ENCODE peak calls at places on chromosomes 1 and 21, in four cellular contexts. One of them, this sample, is unnamed.

GRCh38 chr1:1990222-1990621 is 13.4 kb downstream of the CFAP74 start:
- DNase-seq in left lung: no peak
- DNase-seq in right atrium auricular region: no peak
- DNase-seq in RWPE1: no peak
- DNase-seq in this sample: no peak

GRCh38 chr1:197915797-197916686 is 1.1 kb upstream of the LHX9 start:
- DNase-seq in right atrium auricular region: no peak
- DNase-seq in left lung: no peak
- DNase-seq in RWPE1: peak
- DNase-seq in this sample: no peak

GRCh38 chr1:197343663-197344273 is 75.7 kb downstream of the CRB1 start:
- DNase-seq in RWPE1: no peak
- DNase-seq in right atrium auricular region: no peak
- DNase-seq in left lung: no peak
- DNase-seq in this sample: no peak

GRCh38 chr1:21586926-21587601 is 77.8 kb downstream of the ALPL start:
- DNase-seq in left lung: peak
- DNase-seq in RWPE1: peak
- DNase-seq in right atrium auricular region: peak
- DNase-seq in this sample: no peak

GRCh38 chr1:183105449-183105848 is 80.6 kb upstream of the LAMC2 start:
- DNase-seq in left lung: no peak
- DNase-seq in RWPE1: no peak
- DNase-seq in right atrium auricular region: no peak
- DNase-seq in this sample: no peak

GRCh38 chr21:43632373-43632905 is 26.8 kb downstream of the HSF2BP start:
- DNase-seq in RWPE1: no peak
- DNase-seq in right atrium auricular region: no peak
- DNase-seq in left lung: no peak
- DNase-seq in this sample: no peak

GRCh38 chr1:51344602-51345299 is 14.4 kb upstream of the TTC39A start:
- DNase-seq in left lung: no peak
- DNase-seq in RWPE1: peak
- DNase-seq in right atrium auricular region: no peak
- DNase-seq in this sample: no peak

GRCh38 chr1:15994590-15995351 is 9.3 kb upstream of the SRARP start:
- DNase-seq in right atrium auricular region: peak
- DNase-seq in left lung: peak
- DNase-seq in RWPE1: peak
- DNase-seq in this sample: no peak

GRCh38 chr1:89519779-89520358 is 4.8 kb upstream of the LRRC8B start:
- DNase-seq in right atrium auricular region: no peak
- DNase-seq in left lung: no peak
- DNase-seq in RWPE1: peak
- DNase-seq in this sample: no peak

GRCh38 chr1:231357831-231358354 is 19.8 kb downstream of the SPRTN start:
- DNase-seq in right atrium auricular region: peak
- DNase-seq in left lung: no peak
- DNase-seq in RWPE1: peak
- DNase-seq in this sample: no peak

GRCh38 chr1:214280386-214281029 is 451 bp upstream of the SMYD2 start:
- DNase-seq in right atrium auricular region: peak
- DNase-seq in left lung: peak
- DNase-seq in RWPE1: peak
- DNase-seq in this sample: no peak

GRCh38 chr1:242890211-242890741 is 364.8 kb downstream of the CEP170 start:
- DNase-seq in RWPE1: no peak
- DNase-seq in right atrium auricular region: no peak
- DNase-seq in left lung: no peak
- DNase-seq in this sample: no peak

GRCh38 chr1:86596891-86597290 is 50.0 kb downstream of the CLCA4 start:
- DNase-seq in RWPE1: no peak
- DNase-seq in right atrium auricular region: no peak
- DNase-seq in left lung: no peak
- DNase-seq in this sample: no peak

GRCh38 chr21:37793660-37794059 is 122.6 kb downstream of the KCNJ6 start:
- DNase-seq in right atrium auricular region: no peak
- DNase-seq in left lung: no peak
- DNase-seq in RWPE1: no peak
- DNase-seq in this sample: no peak

GRCh38 chr1:55893155-55893554 is 678.0 kb upstream of the USP24 start:
- DNase-seq in RWPE1: peak
- DNase-seq in left lung: no peak
- DNase-seq in right atrium auricular region: no peak
- DNase-seq in this sample: peak

GRCh38 chr1:27601771-27602509 is 2.0 kb downstream of the AHDC1 start:
- DNase-seq in right atrium auricular region: no peak
- DNase-seq in RWPE1: peak
- DNase-seq in left lung: no peak
- DNase-seq in this sample: no peak

GRCh38 chr1:182003025-182003725 is 58.3 kb downstream of the ZNF648 start:
- DNase-seq in left lung: no peak
- DNase-seq in RWPE1: no peak
- DNase-seq in right atrium auricular region: no peak
- DNase-seq in this sample: no peak

GRCh38 chr1:61709908-61710289 is 15.0 kb downstream of the TM2D1 start:
- DNase-seq in right atrium auricular region: no peak
- DNase-seq in left lung: no peak
- DNase-seq in RWPE1: no peak
- DNase-seq in this sample: no peak

GRCh38 chr1:21297975-21298374 is 7.7 kb upstream of the ECE1 start:
- DNase-seq in RWPE1: no peak
- DNase-seq in left lung: no peak
- DNase-seq in right atrium auricular region: peak
- DNase-seq in this sample: no peak

GRCh38 chr1:1782399-1783221 is 4.3 kb upstream of the NADK start:
- DNase-seq in right atrium auricular region: peak
- DNase-seq in left lung: peak
- DNase-seq in RWPE1: peak
- DNase-seq in this sample: no peak

GRCh38 chr1:8962812-8963669 is 17.4 kb downstream of the CA6 start:
- DNase-seq in right atrium auricular region: peak
- DNase-seq in left lung: peak
- DNase-seq in RWPE1: peak
- DNase-seq in this sample: no peak

GRCh38 chr1:229194096-229194495 is 76.8 kb upstream of the RAB4A start:
- DNase-seq in left lung: no peak
- DNase-seq in right atrium auricular region: no peak
- DNase-seq in RWPE1: no peak
- DNase-seq in this sample: no peak

DNA sequence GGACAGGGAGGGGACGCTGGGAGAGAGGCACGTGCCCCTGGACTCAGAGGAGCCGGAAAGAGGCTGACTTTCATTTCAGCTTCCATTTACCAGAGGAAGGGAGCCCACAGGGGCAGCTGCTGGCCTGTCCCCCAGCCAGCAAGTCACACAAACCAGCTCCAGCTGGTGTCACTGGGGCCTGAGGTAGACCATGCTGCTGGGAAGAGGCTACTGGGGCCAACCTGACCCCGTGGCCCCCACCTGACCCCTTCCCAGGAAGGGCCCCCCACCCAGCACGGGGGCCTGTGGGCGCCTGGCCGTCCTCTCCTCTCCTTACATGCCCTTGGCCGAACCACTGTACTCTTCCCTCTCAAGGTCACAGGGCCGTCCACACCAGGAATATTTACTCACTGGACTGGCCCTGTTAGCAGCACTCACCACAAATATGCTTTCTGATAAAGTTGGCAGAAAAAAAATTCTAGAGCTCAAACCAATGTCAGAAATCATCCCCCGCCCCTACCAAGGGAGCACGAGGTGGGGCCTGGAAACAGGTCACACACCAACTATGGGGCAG is 110.5 kb downstream of the CASZ1 start:
- DNase-seq in left lung: no peak
- DNase-seq in right atrium auricular region: no peak
- DNase-seq in RWPE1: no peak
- DNase-seq in this sample: no peak
- H3K27ac ChIP-seq in left lung: peak
- H3K27ac ChIP-seq in right atrium auricular region: peak
- H3K27ac ChIP-seq in RWPE1: peak
- H3K27ac ChIP-seq in this sample: no peak

GRCh38 chr1:110385369-110385768 is 5.5 kb downstream of the SLC16A4 start:
- DNase-seq in RWPE1: no peak
- DNase-seq in right atrium auricular region: no peak
- DNase-seq in left lung: no peak
- DNase-seq in this sample: no peak

GRCh38 chr1:110384581-110385321 is 6.1 kb downstream of the SLC16A4 start:
- DNase-seq in right atrium auricular region: no peak
- DNase-seq in left lung: no peak
- DNase-seq in RWPE1: no peak
- DNase-seq in this sample: no peak

GRCh38 chr1:110375490-110375889 is 15.3 kb downstream of the SLC16A4 start:
- DNase-seq in left lung: no peak
- DNase-seq in RWPE1: no peak
- DNase-seq in right atrium auricular region: no peak
- DNase-seq in this sample: no peak

GRCh38 chr1:110383311-110383990 is 7.4 kb downstream of the SLC16A4 start:
- DNase-seq in RWPE1: no peak
- DNase-seq in left lung: no peak
- DNase-seq in right atrium auricular region: no peak
- DNase-seq in this sample: no peak

GRCh38 chr1:110380667-110381283 is 10.1 kb downstream of the SLC16A4 start:
- DNase-seq in left lung: no peak
- DNase-seq in RWPE1: no peak
- DNase-seq in right atrium auricular region: no peak
- DNase-seq in this sample: no peak
- H3K27ac ChIP-seq in left lung: peak
- H3K27ac ChIP-seq in RWPE1: no peak
- H3K27ac ChIP-seq in right atrium auricular region: no peak
- H3K27ac ChIP-seq in this sample: no peak

DNA sequence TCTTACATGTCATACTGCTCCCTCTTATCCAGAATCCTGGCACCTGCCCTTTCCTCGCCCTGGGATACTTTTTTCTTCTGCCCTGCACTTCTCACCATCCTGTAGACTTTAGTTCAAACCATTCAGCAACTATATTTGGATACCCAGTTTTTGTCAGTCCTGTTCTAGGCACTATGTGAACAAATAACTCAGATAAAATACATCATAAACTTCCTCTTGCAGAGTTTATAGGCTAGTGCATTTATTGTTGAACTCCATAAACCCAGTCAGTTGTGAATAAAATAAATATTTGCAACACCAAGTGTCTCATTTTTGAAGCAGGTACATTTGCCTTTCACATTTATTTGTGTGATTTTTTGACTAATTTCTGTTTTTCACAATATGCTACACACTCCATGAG is 4.3 kb downstream of the LYPLAL1 start:
- DNase-seq in left lung: no peak
- DNase-seq in right atrium auricular region: no peak
- DNase-seq in RWPE1: no peak
- DNase-seq in this sample: no peak
- H3K27ac ChIP-seq in left lung: no peak
- H3K27ac ChIP-seq in right atrium auricular region: no peak
- H3K27ac ChIP-seq in RWPE1: no peak
- H3K27ac ChIP-seq in this sample: peak

DNA sequence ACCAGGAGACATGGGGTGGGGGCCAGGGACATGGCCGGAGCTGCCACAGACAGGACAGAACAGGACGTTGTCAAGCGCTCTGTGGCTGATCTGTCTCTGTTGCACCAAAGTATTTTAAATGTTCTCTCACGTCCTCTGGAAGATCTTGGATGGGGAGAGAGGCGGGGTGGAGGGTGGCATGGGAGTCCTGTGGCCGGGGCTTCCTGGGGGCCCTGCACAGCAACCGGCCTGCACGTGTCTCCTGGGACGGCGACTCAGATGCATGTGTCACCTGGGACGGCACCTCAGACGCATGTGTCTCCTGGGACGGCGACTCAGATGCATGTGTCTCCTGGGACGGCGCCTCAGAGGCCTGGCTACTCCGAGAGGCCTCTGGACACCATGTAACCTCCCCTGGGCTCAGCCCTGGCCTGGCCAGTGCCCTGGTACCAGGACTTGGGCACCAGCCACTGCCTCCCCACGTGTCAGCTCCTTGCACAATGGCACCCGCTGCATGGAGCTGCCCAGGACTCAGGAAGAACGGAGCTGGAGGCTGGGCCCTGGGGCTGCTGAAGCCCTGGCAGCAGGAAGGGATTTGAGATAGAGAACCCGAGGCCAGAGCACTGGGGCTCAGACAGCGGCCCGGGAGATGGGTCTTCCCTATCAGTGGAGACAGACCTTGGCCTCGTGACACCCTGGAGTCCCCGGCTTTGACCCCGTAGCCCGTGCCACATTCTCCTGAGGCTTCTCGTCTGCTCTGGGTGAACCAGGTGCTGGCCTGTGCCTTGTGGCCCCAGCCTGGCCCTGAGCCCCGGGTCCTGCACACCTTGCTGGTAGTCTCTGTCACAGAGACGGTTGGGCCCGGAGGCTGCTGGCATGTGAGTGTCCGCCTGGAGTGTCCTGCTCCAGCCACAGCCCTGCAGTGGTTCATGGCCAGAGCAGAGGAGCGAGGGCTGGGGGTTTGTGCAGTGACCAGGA is 14.7 kb upstream of the SLC19A1 start:
- DNase-seq in right atrium auricular region: no peak
- DNase-seq in left lung: peak
- DNase-seq in RWPE1: no peak
- DNase-seq in this sample: no peak
- H3K27ac ChIP-seq in right atrium auricular region: no peak
- H3K27ac ChIP-seq in left lung: no peak
- H3K27ac ChIP-seq in RWPE1: peak
- H3K27ac ChIP-seq in this sample: no peak

GRCh38 chr1:167723707-167724323 is 2.0 kb downstream of the MPZL1 start:
- DNase-seq in left lung: no peak
- DNase-seq in RWPE1: no peak
- DNase-seq in right atrium auricular region: no peak
- DNase-seq in this sample: no peak

GRCh38 chr1:167722152-167722869 is 529 bp downstream of the MPZL1 start:
- DNase-seq in RWPE1: peak
- DNase-seq in left lung: peak
- DNase-seq in right atrium auricular region: no peak
- DNase-seq in this sample: no peak

GRCh38 chr1:167720965-167721616 is 691 bp upstream of the MPZL1 start:
- DNase-seq in right atrium auricular region: no peak
- DNase-seq in left lung: peak
- DNase-seq in RWPE1: peak
- DNase-seq in this sample: no peak

GRCh38 chr1:167721617-167722151 is at the start of gene MPZL1:
- DNase-seq in left lung: peak
- DNase-seq in RWPE1: peak
- DNase-seq in right atrium auricular region: peak
- DNase-seq in this sample: peak

GRCh38 chr1:167722870-167723251 is 1.1 kb downstream of the MPZL1 start:
- DNase-seq in left lung: no peak
- DNase-seq in right atrium auricular region: no peak
- DNase-seq in RWPE1: no peak
- DNase-seq in this sample: no peak
- H3K27ac ChIP-seq in left lung: peak
- H3K27ac ChIP-seq in right atrium auricular region: peak
- H3K27ac ChIP-seq in RWPE1: no peak
- H3K27ac ChIP-seq in this sample: peak

GRCh38 chr1:17400725-17401341 is 28.8 kb downstream of the PADI6 start:
- DNase-seq in RWPE1: no peak
- DNase-seq in right atrium auricular region: no peak
- DNase-seq in left lung: no peak
- DNase-seq in this sample: no peak
- H3K27ac ChIP-seq in RWPE1: peak
- H3K27ac ChIP-seq in right atrium auricular region: no peak
- H3K27ac ChIP-seq in left lung: no peak
- H3K27ac ChIP-seq in this sample: no peak